ENCODE peak calls at places on chromosomes 1 and 21, in ten cellular contexts. X is NT2/D1, G is heart right ventricle, E is pancreas, H is lower lobe of right lung, U is endodermal cell, P is adrenal gland, Q is bronchial epithelial cell, L is spleen, T is ovary. R is an unnamed sample. For H3K36me3, the result is how much of the 10 kb centered on the place peaks cover.

GRCh38 chr1:195723796-195724194 is 884.4 kb downstream of the KCNT2 start:
- DNase-seq in E (no peak), L (no peak), T (no peak), U (no peak), P (no peak), G (no peak), X (no peak), Q (no peak), H (no peak), R (no peak)

GRCh38 chr1:177794316-177794991 is 175.4 kb downstream of the SEC16B start:
- DNase-seq in U (peak), X (peak), H (no peak), T (no peak), L (no peak), E (no peak), P (no peak), G (no peak), Q (no peak), R (no peak)

GRCh38 chr1:112341986-112342385 is 54.0 kb upstream of the CTTNBP2NL start:
- DNase-seq in Q (no peak), U (no peak), P (no peak), X (no peak), G (no peak), T (no peak), E (no peak), L (no peak), H (no peak), R (no peak)

GRCh38 chr1:243956448-243956847 is 94.6 kb upstream of the ZBTB18 start:
- DNase-seq in U (no peak), E (no peak), L (no peak), H (no peak), T (no peak), Q (no peak), P (no peak), X (no peak), G (no peak), R (no peak)

GRCh38 chr1:205792481-205792881 is 17.2 kb upstream of the RAB29 start:
- DNase-seq in T (no peak), U (no peak), X (no peak), E (no peak), H (no peak), L (no peak), P (no peak), Q (no peak), G (no peak), R (no peak)

GRCh38 chr1:192878249-192878648 is 69.4 kb downstream of the RGS2 start:
- DNase-seq in T (peak), L (no peak), H (no peak), X (no peak), E (peak), P (peak), G (no peak), Q (no peak), U (no peak), R (no peak)

GRCh38 chr21:45186709-45187108 is 101.0 kb downstream of the POFUT2 start:
- DNase-seq in E (no peak), L (no peak), T (no peak), H (no peak), P (no peak), G (no peak), Q (no peak), X (no peak), U (no peak), R (no peak)

GRCh38 chr1:10117865-10118264 is 85.1 kb downstream of the UBE4B start:
- DNase-seq in X (no peak), L (no peak), P (no peak), H (no peak), T (no peak), U (no peak), E (no peak), Q (no peak), G (no peak), R (no peak)

GRCh38 chr1:46667782-46668760 is at the start of gene ATPAF1:
- DNase-seq in T (peak), X (peak), E (peak), U (peak), P (peak), G (peak), Q (peak), L (peak), H (peak), R (peak)

GRCh38 chr21:46667735-46668380 is 32.4 kb downstream of the PRMT2 start:
- DNase-seq in X (peak), E (no peak), L (no peak), Q (peak), U (peak), G (no peak), P (no peak), H (no peak), T (no peak), R (no peak)

GRCh38 chr1:54051936-54052469 is 1.0 kb downstream of the TMEM59 start:
- DNase-seq in T (no peak), E (no peak), H (no peak), G (no peak), Q (peak), X (no peak), P (no peak), U (no peak), L (no peak), R (peak)

GRCh38 chr1:24632776-24633175 is 10.3 kb upstream of the SRRM1 start:
- DNase-seq in E (no peak), U (no peak), H (no peak), G (no peak), X (no peak), Q (no peak), P (no peak), T (no peak), L (no peak), R (no peak)

GRCh38 chr1:152786077-152786476 is at the start of gene LCE1E:
- DNase-seq in H (no peak), U (no peak), E (no peak), L (no peak), G (no peak), Q (peak), X (no peak), P (no peak), T (no peak), R (no peak)

GRCh38 chr21:27674037-27674436 is 707.1 kb upstream of the ADAMTS5 start:
- DNase-seq in L (no peak), E (no peak), P (no peak), H (no peak), U (no peak), G (no peak), T (no peak), X (no peak), Q (peak), R (no peak)

GRCh38 chr1:151814426-151814825 is 9.2 kb upstream of the LINGO4 start:
- DNase-seq in P (no peak), T (no peak), L (no peak), X (no peak), U (no peak), H (no peak), Q (no peak), G (no peak), E (no peak), R (no peak)

GRCh38 chr1:4224687-4225086 is 324.6 kb upstream of the C1orf174 start:
- DNase-seq in E (no peak), L (no peak), X (no peak), P (no peak), Q (no peak), H (no peak), T (no peak), U (no peak), G (no peak), R (no peak)

GRCh38 chr1:153534933-153535663 is 693 bp downstream of the S100A6 start:
- DNase-seq in T (peak), G (no peak), Q (no peak), P (peak), H (peak), E (peak), X (no peak), U (peak), L (peak), R (peak)

GRCh38 chr1:168180148-168180524 is 1.4 kb downstream of the TIPRL start:
- DNase-seq in T (no peak), Q (no peak), L (no peak), P (no peak), G (no peak), E (no peak), X (no peak), U (no peak), H (no peak), R (no peak)

GRCh38 chr1:171738921-171739320 is 2.9 kb downstream of the VAMP4 start:
- DNase-seq in E (no peak), U (no peak), L (no peak), X (no peak), P (no peak), T (no peak), Q (no peak), H (no peak), G (no peak), R (no peak)

GRCh38 chr21:42367379-42368165 is 1.2 kb upstream of the TFF1 start:
- DNase-seq in L (no peak), X (no peak), T (no peak), U (no peak), H (no peak), P (no peak), E (no peak), G (no peak), Q (no peak), R (peak)

GRCh38 chr1:182726941-182727340 is 42.6 kb upstream of the RGS8 start:
- DNase-seq in L (no peak), U (no peak), E (no peak), Q (no peak), P (no peak), H (no peak), G (no peak), T (no peak), X (no peak), R (no peak)

GRCh38 chr1:119147626-119148180 is 7.2 kb upstream of the WARS2 start:
- DNase-seq in T (no peak), E (no peak), U (no peak), P (no peak), Q (no peak), L (no peak), X (no peak), G (no peak), H (no peak), R (no peak)

GRCh38 chr1:207944571-207944970 is 33.6 kb upstream of the CD34 start:
- DNase-seq in U (no peak), T (no peak), P (no peak), X (no peak), H (no peak), G (no peak), Q (peak), E (no peak), L (no peak), R (no peak)

GRCh38 chr21:16713331-16714114 is 799.3 kb upstream of the CXADR start:
- DNase-seq in G (no peak), L (no peak), Q (no peak), T (no peak), E (no peak), X (no peak), P (no peak), U (no peak), H (no peak), R (no peak)

GRCh38 chr1:67586596-67586995 is 98.4 kb upstream of the GADD45A start:
- DNase-seq in G (no peak), X (no peak), T (peak), U (no peak), Q (no peak), L (no peak), E (no peak), H (no peak), P (no peak), R (no peak)

GRCh38 chr1:6414443-6414844 is 5.3 kb downstream of the HES2 start:
- DNase-seq in U (peak), X (no peak), T (no peak), H (no peak), G (no peak), L (no peak), Q (peak), P (no peak), E (no peak), R (peak)

GRCh38 chr1:184513966-184514365 is 127.1 kb downstream of the C1orf21 start:
- DNase-seq in G (no peak), P (peak), L (no peak), Q (peak), H (no peak), E (no peak), X (no peak), T (no peak), U (no peak), R (no peak)

GRCh38 chr1:17930635-17931034 is 175.5 kb downstream of the ACTL8 start:
- DNase-seq in H (no peak), P (no peak), E (no peak), U (no peak), T (no peak), G (peak), X (no peak), Q (no peak), L (peak), R (no peak)

GRCh38 chr1:66464802-66465201 is 69.2 kb upstream of the SGIP1 start:
- DNase-seq in P (no peak), G (no peak), H (no peak), U (no peak), L (no peak), X (no peak), T (no peak), E (no peak), Q (peak), R (no peak)

GRCh38 chr1:85325920-85326319 is 49.5 kb upstream of the BCL10 start:
- DNase-seq in X (no peak), H (no peak), G (no peak), P (no peak), E (no peak), T (no peak), U (no peak), Q (peak), L (no peak), R (no peak)

GRCh38 chr1:238252033-238252802 is 361.5 kb upstream of the ZP4 start:
- DNase-seq in Q (peak), H (no peak), G (peak), E (peak), U (peak), P (peak), X (peak), T (no peak), L (no peak), R (peak)

GRCh38 chr21:26107439-26107838 is 63.1 kb downstream of the APP start:
- DNase-seq in L (no peak), U (no peak), E (no peak), T (no peak), Q (no peak), X (no peak), P (no peak), G (no peak), H (no peak), R (no peak)

GRCh38 chr1:207762622-207763021 is 10.8 kb downstream of the CD46 start:
- DNase-seq in X (no peak), G (no peak), E (no peak), L (peak), H (no peak), P (no peak), U (no peak), T (no peak), Q (no peak), R (no peak)

GRCh38 chr21:45004481-45005263 is 64.8 kb downstream of the SLX9 start:
- DNase-seq in X (no peak), P (peak), E (peak), H (peak), T (no peak), G (peak), Q (peak), U (no peak), L (peak), R (peak)

GRCh38 chr1:201053155-201053860 is 29.8 kb upstream of the KIF21B start:
- DNase-seq in Q (no peak), L (no peak), P (no peak), T (no peak), X (no peak), H (no peak), G (no peak), E (no peak), U (peak), R (no peak)

GRCh38 chr1:172400073-172400737 is 20.3 kb upstream of the C1orf105 start:
- DNase-seq in U (peak), X (no peak), G (no peak), T (no peak), E (no peak), H (no peak), Q (no peak), L (no peak), P (no peak), R (no peak)

GRCh38 chr21:45532826-45533730 is 9.2 kb downstream of the SLC19A1 start:
- DNase-seq in X (no peak), H (peak), T (no peak), L (peak), G (no peak), E (peak), Q (no peak), P (peak), U (peak), R (peak)

GRCh38 chr1:12486401-12487005 is 131.5 kb downstream of the DHRS3 start:
- DNase-seq in T (peak), H (peak), Q (no peak), G (peak), U (peak), E (no peak), P (peak), L (no peak), X (no peak), R (no peak)

GRCh38 chr1:244414543-244414942 is 37.2 kb downstream of the ADSS2 start:
- DNase-seq in L (no peak), H (no peak), E (no peak), Q (peak), T (no peak), X (no peak), G (no peak), P (no peak), U (peak), R (no peak)

GRCh38 chr1:17544951-17545350 is 5.5 kb downstream of the ARHGEF10L start:
- DNase-seq in G (no peak), H (no peak), E (no peak), U (no peak), P (no peak), T (no peak), Q (no peak), X (no peak), L (no peak), R (no peak)

DNA sequence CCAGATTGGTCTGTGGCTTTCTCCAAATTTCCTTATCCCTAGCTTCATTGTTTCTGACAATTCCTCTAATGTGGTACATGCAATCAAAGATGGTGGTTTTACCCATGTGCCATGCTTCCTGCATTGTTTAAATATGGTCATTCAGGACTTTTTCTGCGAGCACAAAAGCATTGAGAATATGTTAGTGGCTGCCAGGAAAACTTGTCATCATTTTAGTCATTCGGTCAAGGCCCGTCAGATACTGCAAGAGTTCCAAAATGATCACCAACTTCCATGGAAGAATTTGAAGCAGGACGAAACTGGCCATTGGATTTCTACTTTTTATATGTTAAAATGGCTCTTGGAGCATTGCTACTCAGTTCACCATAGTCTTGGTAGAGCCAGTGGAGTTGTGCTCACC is 3.7 kb downstream of the ZBED6 start:
- DNase-seq in T (no peak), G (no peak), X (no peak), L (no peak), H (no peak), U (no peak), Q (no peak), E (no peak), P (no peak), R (no peak)
- H3K36me3 ChIP-seq in T (under half), G (under half), X (half or more), L (under half), H (under half), U (half or more), Q (under half), E (under half), P (under half), R (under half)

DNA sequence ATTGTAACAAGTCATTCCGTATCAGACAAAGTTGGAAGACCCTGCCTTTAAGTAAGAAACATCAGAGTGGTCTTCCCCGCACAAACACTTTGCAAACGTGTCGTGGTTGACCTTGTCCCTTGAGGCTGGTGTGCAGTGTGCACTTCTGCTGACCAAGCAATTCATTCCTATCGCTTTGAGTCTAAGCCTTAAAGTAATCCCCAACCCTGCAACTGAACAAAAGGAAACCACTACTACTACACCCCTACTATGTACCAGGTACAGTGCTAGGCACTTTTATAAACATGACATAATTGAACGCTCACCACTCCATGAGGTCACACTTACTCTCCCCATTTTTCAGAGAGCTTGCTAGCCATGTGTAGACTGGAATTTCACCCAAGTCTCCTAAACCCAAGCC is 10.6 kb downstream of the ITPKB start:
- DNase-seq in H (no peak), P (no peak), G (no peak), T (no peak), U (no peak), Q (no peak), X (no peak), E (no peak), L (no peak), R (no peak)
- H3K4me3 ChIP-seq in H (no peak), P (no peak), G (peak), T (no peak), U (no peak), Q (no peak), X (no peak), E (no peak), L (peak), R (no peak)

DNA sequence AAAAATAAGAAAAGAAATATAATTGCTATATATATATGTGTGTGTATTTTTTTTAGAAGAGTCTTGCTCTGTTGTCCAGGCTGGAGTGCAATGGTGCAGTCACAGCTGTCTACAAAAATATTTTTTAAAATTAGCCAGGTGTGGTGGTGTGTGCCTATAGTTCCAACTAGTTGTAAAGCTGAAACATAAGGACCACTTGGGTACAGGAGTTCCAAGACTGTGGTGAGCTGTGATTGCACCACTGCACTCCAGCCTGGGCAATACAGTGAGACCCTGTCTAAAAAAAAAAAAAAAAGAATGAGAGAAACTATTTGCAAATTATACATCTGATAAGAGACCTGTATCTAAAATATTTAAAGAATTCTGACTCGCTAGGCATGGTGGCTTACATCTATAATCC is 42.0 kb downstream of the BMP8A start:
- DNase-seq in P (no peak), Q (no peak), E (no peak), U (no peak), X (no peak), L (no peak), H (no peak), T (no peak), G (no peak), R (no peak)
- H3K36me3 ChIP-seq in P (under half), Q (under half), E (under half), U (under half), X (half or more), L (under half), H (under half), T (under half), G (half or more), R (under half)

DNA sequence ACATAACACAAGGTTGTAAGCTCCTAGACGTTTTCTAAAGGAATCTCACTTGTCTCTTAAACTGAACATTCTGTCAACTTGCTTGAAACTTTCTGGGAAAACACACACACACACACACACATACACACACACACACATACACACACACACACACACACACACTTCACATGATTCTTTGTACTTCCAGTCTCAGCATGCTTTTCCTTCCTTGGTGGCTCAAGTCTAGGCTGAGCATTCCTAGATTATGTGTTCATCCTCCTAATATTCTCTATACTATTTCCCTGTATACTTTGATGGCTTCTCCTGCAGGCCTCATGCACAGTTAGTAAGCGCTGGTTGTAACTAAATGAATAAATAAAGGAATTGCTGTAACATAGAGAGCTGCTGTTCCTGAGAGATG is 372.1 kb downstream of the PTPRC start:
- DNase-seq in P (no peak), H (no peak), X (no peak), U (no peak), G (no peak), E (no peak), L (no peak), Q (peak), T (no peak), R (no peak)
- H3K4me3 ChIP-seq in P (no peak), H (no peak), X (no peak), U (no peak), G (no peak), E (no peak), L (no peak), Q (no peak), T (no peak), R (no peak)